ENCODE peak calls at places on chromosomes 1 and 21, in nine cellular contexts. X, K, Z, Q, A, M, W, N and D are unnamed samples. For H3K27me3, the result is how much of the 10 kb centered on the place peaks cover.

GRCh38 chr1:110749960-110750359 is 75.2 kb upstream of the KCNA3 start:
- DNase-seq in N (no peak), A (no peak), W (no peak), K (no peak), Z (no peak), X (no peak), M (no peak), Q (no peak), D (no peak)

GRCh38 chr1:58434587-58434986 is 111.9 kb downstream of the OMA1 start:
- DNase-seq in Q (no peak), N (no peak), X (no peak), K (no peak), W (no peak), M (no peak), A (no peak), Z (no peak), D (no peak)

GRCh38 chr1:161195171-161195570 is 3.7 kb downstream of the ADAMTS4 start:
- DNase-seq in Z (no peak), A (no peak), K (no peak), N (no peak), Q (no peak), X (no peak), M (no peak), W (no peak), D (no peak)

GRCh38 chr1:39178541-39179431 is 25.7 kb upstream of the MACF1 start:
- DNase-seq in A (no peak), Q (no peak), Z (no peak), N (no peak), X (peak), M (peak), W (no peak), K (peak), D (peak)

GRCh38 chr1:174748603-174749002 is 251.1 kb upstream of the CACYBP start:
- DNase-seq in K (no peak), W (no peak), Z (no peak), X (no peak), N (no peak), M (no peak), Q (no peak), A (no peak), D (no peak)

GRCh38 chr1:12617901-12618660 is at the start of gene DHRS3:
- DNase-seq in Z (peak), K (peak), X (peak), M (peak), W (no peak), A (peak), N (peak), Q (peak), D (peak)

GRCh38 chr1:40717960-40718359 is 26.5 kb downstream of the NFYC start:
- DNase-seq in X (no peak), M (no peak), W (no peak), K (no peak), A (no peak), N (no peak), Q (no peak), Z (no peak), D (no peak)

GRCh38 chr21:18041012-18041411 is 203.6 kb upstream of the CHODL start:
- DNase-seq in N (no peak), Q (peak), Z (no peak), A (no peak), M (peak), X (no peak), W (no peak), K (no peak), D (no peak)

GRCh38 chr1:213820362-213821149 is 167.2 kb upstream of the PROX1 start:
- DNase-seq in W (no peak), K (no peak), A (no peak), M (peak), Z (no peak), X (no peak), N (no peak), Q (no peak), D (no peak)

GRCh38 chr1:2275796-2276536 is 47.8 kb downstream of the SKI start:
- DNase-seq in K (no peak), A (peak), X (no peak), M (peak), W (no peak), Z (no peak), Q (peak), N (no peak), D (no peak)

GRCh38 chr1:161725888-161726630 is 4.7 kb downstream of the FCRLB start:
- DNase-seq in K (no peak), X (peak), Z (peak), Q (peak), A (peak), W (no peak), N (peak), M (peak), D (peak)

GRCh38 chr1:41365772-41366427 is 4.7 kb downstream of the FOXO6 start:
- DNase-seq in W (no peak), X (no peak), M (no peak), Z (no peak), A (no peak), Q (peak), N (peak), K (no peak), D (no peak)

GRCh38 chr1:110903853-110904500 is 31.0 kb downstream of the CD53 start:
- DNase-seq in W (no peak), X (no peak), Q (no peak), N (no peak), M (no peak), Z (no peak), K (no peak), A (no peak), D (no peak)

GRCh38 chr1:50257029-50257428 is 148.3 kb downstream of the ELAVL4 start:
- DNase-seq in W (no peak), K (no peak), A (no peak), X (no peak), N (no peak), M (no peak), Q (no peak), Z (no peak), D (no peak)

GRCh38 chr1:17163789-17164666 is 40.9 kb upstream of the PADI1 start:
- DNase-seq in N (no peak), Q (no peak), Z (no peak), A (no peak), M (no peak), K (no peak), W (no peak), X (no peak), D (no peak)

GRCh38 chr1:219038398-219038797 is 135.3 kb upstream of the LYPLAL1 start:
- DNase-seq in X (no peak), K (no peak), N (no peak), A (no peak), Q (no peak), M (no peak), W (no peak), Z (no peak), D (no peak)

GRCh38 chr1:101846820-101847219 is 149.9 kb downstream of the OLFM3 start:
- DNase-seq in Q (peak), W (no peak), M (peak), N (no peak), Z (no peak), K (no peak), A (no peak), X (no peak), D (no peak)

GRCh38 chr21:32426592-32427051 is 14.1 kb downstream of the EVA1C start:
- DNase-seq in X (no peak), W (no peak), Z (no peak), K (no peak), A (no peak), Q (no peak), M (no peak), N (no peak), D (no peak)

GRCh38 chr1:205774277-205775014 is 836 bp downstream of the RAB29 start:
- DNase-seq in Q (peak), W (no peak), M (peak), Z (no peak), A (peak), X (no peak), K (no peak), N (peak), D (no peak)

GRCh38 chr1:200306954-200307754 is 102.7 kb downstream of the ZNF281 start:
- DNase-seq in K (peak), A (no peak), N (no peak), M (peak), Q (no peak), Z (no peak), W (no peak), X (peak), D (no peak)

GRCh38 chr1:109331113-109331512 is 24.3 kb upstream of the MYBPHL start:
- DNase-seq in A (no peak), K (no peak), Q (no peak), M (no peak), W (no peak), X (no peak), Z (no peak), N (no peak), D (no peak)

GRCh38 chr1:191831572-191831971 is 326.7 kb upstream of the RGS18 start:
- DNase-seq in A (no peak), Z (no peak), K (peak), Q (no peak), N (no peak), M (no peak), W (no peak), X (no peak), D (no peak)

GRCh38 chr1:191255354-191256057 is 777.8 kb upstream of the BRINP3 start:
- DNase-seq in A (no peak), Q (no peak), W (no peak), N (no peak), K (no peak), M (no peak), X (no peak), Z (no peak), D (no peak)

GRCh38 chr1:159207774-159208459 is 3.2 kb downstream of the ACKR1 start:
- DNase-seq in A (no peak), Q (no peak), W (no peak), M (no peak), N (no peak), X (no peak), K (no peak), Z (no peak), D (no peak)

GRCh38 chr1:185318431-185319151 is 1.5 kb upstream of the IVNS1ABP start:
- DNase-seq in Q (no peak), A (no peak), M (no peak), X (no peak), W (no peak), Z (no peak), K (no peak), N (no peak), D (no peak)

GRCh38 chr1:178533547-178533946 is 20.6 kb downstream of the TEX35 start:
- DNase-seq in N (no peak), W (no peak), Q (peak), Z (no peak), X (no peak), A (no peak), K (no peak), M (no peak), D (no peak)

GRCh38 chr1:205283270-205284147 is 38.0 kb downstream of the NUAK2 start:
- DNase-seq in X (no peak), W (no peak), N (no peak), Z (no peak), M (no peak), A (no peak), Q (no peak), K (no peak), D (no peak)

GRCh38 chr1:2783069-2783434 is 18.4 kb downstream of the TTC34 start:
- DNase-seq in A (peak), M (no peak), N (peak), X (no peak), Z (no peak), W (no peak), K (no peak), Q (no peak), D (no peak)

GRCh38 chr1:225987491-225988316 is 11.4 kb downstream of the SDE2 start:
- DNase-seq in K (peak), N (no peak), X (no peak), Z (no peak), Q (no peak), M (peak), A (no peak), W (no peak), D (no peak)

GRCh38 chr1:242477944-242478343 is 46.6 kb downstream of the PLD5 start:
- DNase-seq in X (no peak), A (no peak), Z (no peak), M (peak), N (no peak), Q (no peak), W (no peak), K (no peak), D (no peak)

GRCh38 chr1:75953461-75953860 is 21.3 kb upstream of the ASB17 start:
- DNase-seq in A (no peak), X (no peak), W (no peak), N (no peak), Q (no peak), K (no peak), Z (no peak), M (no peak), D (no peak)

GRCh38 chr21:37498664-37499063 is 132.1 kb downstream of the DYRK1A start:
- DNase-seq in N (no peak), Z (no peak), K (no peak), W (no peak), A (no peak), Q (no peak), X (no peak), M (no peak), D (no peak)

GRCh38 chr21:37502947-37503346 is 136.4 kb downstream of the DYRK1A start:
- DNase-seq in N (no peak), W (no peak), M (no peak), A (no peak), K (no peak), Q (no peak), Z (no peak), X (no peak), D (no peak)

DNA sequence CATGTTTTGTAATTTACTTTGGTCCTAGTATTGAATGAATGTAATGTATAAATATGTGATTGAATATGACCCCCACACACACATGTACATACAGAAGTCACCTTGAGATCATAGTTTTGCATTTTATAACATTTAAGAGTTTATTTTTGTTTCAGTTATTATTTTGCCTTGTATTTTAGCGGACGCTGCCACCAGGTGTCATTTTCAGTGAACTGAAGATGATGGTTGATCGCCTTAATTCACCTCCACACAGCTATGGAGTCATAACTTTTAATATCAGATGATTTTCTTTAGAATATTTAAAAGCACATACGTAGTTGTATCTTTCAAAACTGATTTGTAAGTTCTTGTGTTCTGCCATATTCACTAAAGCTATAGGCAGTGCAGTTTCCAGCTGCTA is 130.4 kb downstream of the DYRK1A start:
- DNase-seq in A (no peak), Z (no peak), K (no peak), Q (no peak), N (no peak), X (no peak), M (no peak), W (no peak), D (no peak)
- TF ChIP-seq CTCF in A (peak), Z (no peak), K (peak), Q (peak), N (no peak), X (no peak), M (peak), W (no peak), D (peak)

GRCh38 chr1:10656431-10656830 is 140.0 kb downstream of the CASZ1 start:
- DNase-seq in A (no peak), N (no peak), X (no peak), K (no peak), W (no peak), Q (no peak), Z (no peak), M (no peak), D (no peak)
- H3K27ac ChIP-seq in A (no peak), N (no peak), X (no peak), K (no peak), W (no peak), Q (no peak), Z (no peak), M (no peak), D (no peak)

GRCh38 chr1:30885580-30886513 is 22.7 kb downstream of the SDC3 start:
- DNase-seq in W (no peak), Q (no peak), A (no peak), M (no peak), N (no peak), K (no peak), X (no peak), Z (no peak), D (no peak)

GRCh38 chr1:30882678-30883388 is 25.7 kb downstream of the SDC3 start:
- DNase-seq in W (no peak), K (no peak), N (no peak), M (no peak), Z (no peak), A (no peak), X (no peak), Q (no peak), D (no peak)

GRCh38 chr1:30881266-30882181 is 27.0 kb downstream of the SDC3 start:
- DNase-seq in X (no peak), N (no peak), K (no peak), W (no peak), Q (no peak), M (no peak), Z (no peak), A (no peak), D (no peak)

GRCh38 chr1:30884723-30885122 is 23.8 kb downstream of the SDC3 start:
- DNase-seq in Z (no peak), X (no peak), W (no peak), K (no peak), M (no peak), Q (no peak), N (no peak), A (no peak), D (no peak)

DNA sequence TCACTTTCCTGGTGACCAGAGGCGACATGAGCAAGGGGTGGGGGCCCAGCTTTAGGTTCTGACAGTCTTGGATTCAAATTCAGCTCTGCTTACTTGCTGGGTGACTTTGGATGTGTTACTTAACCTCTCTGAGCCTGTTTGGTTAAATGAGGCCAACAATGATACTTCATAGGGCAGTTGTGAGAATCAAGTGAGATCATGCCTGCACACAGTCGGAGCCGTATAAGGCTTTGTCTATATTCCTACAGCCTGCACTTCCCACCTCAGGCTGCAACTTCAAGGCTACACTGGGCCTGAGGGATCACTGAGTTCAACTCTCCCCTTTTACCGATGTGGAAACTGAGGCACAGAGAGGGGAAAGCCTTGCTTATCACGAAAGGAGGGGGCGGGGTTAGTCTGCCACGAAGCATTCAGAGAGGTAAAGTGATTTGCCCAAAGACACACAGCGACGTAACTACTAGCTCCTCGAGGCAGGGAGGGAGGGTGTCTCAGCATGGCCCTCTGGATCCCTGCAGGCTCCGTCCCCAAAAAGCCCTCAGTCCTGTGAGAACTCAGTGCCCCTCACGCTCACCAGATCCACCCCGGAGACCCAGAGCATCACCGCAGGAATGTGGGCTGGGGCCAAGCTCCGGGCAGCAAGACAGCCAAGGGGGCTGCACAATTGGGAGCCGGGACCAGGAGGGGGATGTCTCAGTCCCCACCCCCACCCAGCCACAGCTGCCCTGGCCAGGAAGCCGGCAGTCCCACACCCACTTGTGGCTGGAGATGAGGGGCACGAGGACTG is 25.0 kb downstream of the SDC3 start:
- DNase-seq in N (no peak), X (no peak), Q (no peak), M (no peak), W (no peak), A (no peak), K (no peak), Z (no peak), D (no peak)
- H3K27me3 ChIP-seq in N (under half), X (under half), Q (under half), M (under half), W (under half), A (under half), K (under half), Z (under half), D (under half)

DNA sequence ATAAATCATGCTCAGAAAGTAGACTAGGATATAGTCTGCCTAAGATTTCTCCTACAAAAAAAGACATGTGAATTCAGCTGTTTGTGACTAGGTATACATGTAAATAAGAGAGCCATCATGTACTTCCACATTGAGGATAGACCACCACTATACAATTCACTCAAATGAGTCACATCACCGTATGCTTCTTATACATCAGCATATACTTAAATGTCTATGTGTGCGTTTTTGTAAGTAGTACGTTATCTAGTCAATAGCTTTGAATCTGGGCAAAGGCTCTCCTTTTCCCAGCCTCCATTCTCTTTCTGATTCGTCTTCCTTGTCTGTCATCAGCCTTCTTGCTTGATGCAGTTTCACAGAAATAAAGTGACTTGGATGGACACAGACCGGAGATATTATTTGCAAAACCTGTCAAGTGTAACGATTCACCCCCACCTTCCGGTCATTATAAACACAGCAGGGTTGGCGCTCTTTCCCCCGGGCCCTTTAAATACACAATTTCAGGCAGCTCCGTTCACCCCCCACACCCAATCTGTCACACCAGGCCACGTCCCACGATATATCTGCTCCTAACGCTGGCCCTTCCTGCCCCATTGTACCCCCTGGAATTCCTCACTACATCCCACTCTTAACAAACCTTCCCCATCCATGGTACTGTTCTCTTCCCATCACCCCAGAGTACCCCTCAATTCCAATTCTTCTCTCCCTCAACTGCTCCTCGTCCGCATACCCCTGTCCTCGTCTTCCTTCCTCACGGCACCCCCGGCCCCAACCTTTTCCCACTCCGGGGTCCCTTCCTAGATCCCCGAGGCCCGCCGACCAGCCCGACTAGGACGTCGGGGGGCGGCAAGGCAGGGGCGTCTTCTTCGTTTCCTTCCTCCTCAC is 636 bp downstream of the VAMP4 start:
- DNase-seq in X (peak), Z (peak), M (peak), A (peak), K (no peak), N (peak), W (no peak), Q (no peak), D (no peak)
- TF ChIP-seq CTCF in X (peak), Z (peak), M (peak), A (no peak), K (peak), N (no peak), W (no peak), Q (peak), D (peak)

GRCh38 chr21:34843562-34843961 is 174.8 kb downstream of the CLIC6 start:
- DNase-seq in A (peak), K (no peak), Q (no peak), W (no peak), M (no peak), X (no peak), Z (no peak), N (no peak), D (no peak)
- H3K27ac ChIP-seq in A (peak), K (no peak), Q (no peak), W (peak), M (no peak), X (no peak), Z (peak), N (no peak), D (no peak)

GRCh38 chr1:26360807-26361604 is 7.1 kb upstream of the CRYBG2 start:
- DNase-seq in W (no peak), Q (no peak), M (no peak), Z (no peak), N (no peak), K (no peak), X (no peak), A (no peak), D (no peak)
- H3K27me3 ChIP-seq in W (under half), Q (under half), M (under half), Z (half or more), N (under half), K (under half), X (under half), A (under half), D (under half)

GRCh38 chr1:14804626-14805025 is 206.1 kb downstream of the KAZN start:
- DNase-seq in A (no peak), Q (peak), M (no peak), X (no peak), N (no peak), Z (no peak), W (no peak), K (peak), D (no peak)
- TF ChIP-seq CTCF in A (no peak), Q (peak), M (peak), X (peak), N (no peak), Z (no peak), W (peak), K (peak), D (peak)

GRCh38 chr1:163202833-163203451 is at the start of gene RGS5:
- DNase-seq in Z (no peak), A (no peak), N (no peak), M (no peak), X (peak), W (no peak), K (no peak), Q (peak), D (no peak)
- H3K27ac ChIP-seq in Z (no peak), A (no peak), N (no peak), M (no peak), X (no peak), W (no peak), K (no peak), Q (peak), D (no peak)

GRCh38 chr1:11611928-11612327 is 42.3 kb downstream of the FBXO2 start:
- DNase-seq in M (no peak), A (no peak), Q (no peak), N (no peak), W (no peak), Z (no peak), K (no peak), X (no peak), D (no peak)
- H3K27me3 ChIP-seq in M (under half), A (under half), Q (under half), N (under half), W (under half), Z (under half), K (under half), X (under half), D (under half)